ENCODE peak calls at places on chromosome 11, in four cellular contexts. K, M, B and P are unnamed samples.

GRCh38 chr11:44814881-44815592 is 88.3 kb downstream of the TSPAN18 start:
- DNase-seq in K (peak; percentile 95), M (peak; percentile 27), B (no peak), P (no peak)

GRCh38 chr11:3207530-3208189 is 11.0 kb downstream of the MRGPRG start:
- DNase-seq in K (no peak), M (no peak), B (no peak), P (no peak)

GRCh38 chr11:127000991-127001390 is 421 bp upstream of the KIRREL3 start:
- DNase-seq in K (no peak), M (no peak), B (no peak), P (no peak)

GRCh38 chr11:133841279-133842043 is 3.9 kb downstream of the SPATA19 start:
- DNase-seq in K (no peak), M (no peak), B (no peak), P (no peak)

GRCh38 chr11:94020777-94021615 is at the start of gene HEPHL1:
- DNase-seq in K (no peak), M (peak; percentile 4), B (no peak), P (peak; percentile 71)

GRCh38 chr11:44030276-44030932 is 17.4 kb upstream of the ACCSL start:
- DNase-seq in K (peak; percentile 72), M (peak; percentile 40), B (peak; percentile 55), P (no peak)

GRCh38 chr11:13761712-13762111 is 93.2 kb downstream of the FAR1 start:
- DNase-seq in K (no peak), M (no peak), B (no peak), P (peak; percentile 18)

GRCh38 chr11:2767751-2768150 is 68.0 kb upstream of the KCNQ1OT1 start:
- DNase-seq in K (no peak), M (no peak), B (no peak), P (no peak)

GRCh38 chr11:113202431-113202830 is 112.0 kb upstream of the TTC12 start:
- DNase-seq in K (no peak), M (no peak), B (no peak), P (peak; percentile 58)

GRCh38 chr11:128047026-128047425 is 540.3 kb downstream of the ETS1 start:
- DNase-seq in K (no peak), M (no peak), B (no peak), P (no peak)

GRCh38 chr11:73652856-73653559 is 6.6 kb downstream of the PLEKHB1 start:
- DNase-seq in K (no peak), M (peak; percentile 45), B (no peak), P (peak; percentile 36)